ENCODE peak calls at places on chromosomes 16 and 17, in nine cellular contexts. Z is cardiac muscle cell; B is left lung; M is stomach; X is IMR-90; Y is testis; O is ovary; V is effector memory CD4-positive, alpha-beta T cell; L is aorta. N is an unnamed sample. For H3K36me3, the result is how much of the 10 kb centered on the place peaks cover.

GRCh38 chr16:88070341-88070740 is 119.1 kb downstream of the BANP start:
- DNase-seq in L (no peak), O (no peak), X (no peak), M (no peak), V (no peak), Z (no peak), B (peak), Y (no peak), N (no peak)

GRCh38 chr16:2828876-2829430 is 1.1 kb upstream of the ZG16B start:
- DNase-seq in Z (no peak), X (no peak), B (peak), L (peak), M (no peak), O (no peak), Y (no peak), V (no peak), N (peak)

GRCh38 chr16:17143546-17144419 is 327.0 kb downstream of the XYLT1 start:
- DNase-seq in Z (no peak), Y (no peak), V (no peak), X (no peak), B (no peak), O (no peak), L (no peak), M (no peak), N (no peak)

GRCh38 chr16:4891886-4892216 is 44.6 kb downstream of the UBN1 start:
- DNase-seq in M (no peak), V (no peak), Z (no peak), X (no peak), Y (no peak), O (no peak), L (no peak), B (peak), N (no peak)

GRCh38 chr16:82857693-82858337 is 231.0 kb downstream of the CDH13 start:
- DNase-seq in V (no peak), Z (no peak), X (no peak), B (no peak), M (no peak), O (no peak), Y (no peak), L (no peak), N (no peak)

GRCh38 chr17:43409131-43409530 is 10.3 kb downstream of the ARL4D start:
- DNase-seq in B (no peak), Y (no peak), X (no peak), L (no peak), Z (no peak), O (no peak), V (no peak), M (no peak), N (no peak)

GRCh38 chr16:10961231-10961630 is 16.9 kb downstream of the CLEC16A start:
- DNase-seq in B (no peak), L (peak), M (no peak), Y (no peak), X (peak), O (no peak), Z (no peak), V (no peak), N (no peak)

GRCh38 chr16:11099672-11100195 is 155.4 kb downstream of the CLEC16A start:
- DNase-seq in X (no peak), V (no peak), O (no peak), L (no peak), Z (no peak), B (no peak), M (no peak), Y (no peak), N (no peak)

GRCh38 chr17:6853764-6854442 is 22.4 kb upstream of the TEKT1 start:
- DNase-seq in Y (peak), L (no peak), B (no peak), M (no peak), Z (no peak), V (no peak), X (no peak), O (no peak), N (no peak)

GRCh38 chr16:3538222-3538621 is 37.4 kb downstream of the CLUAP1 start:
- DNase-seq in O (no peak), V (no peak), M (no peak), L (no peak), X (no peak), Y (no peak), Z (no peak), B (no peak), N (no peak)

GRCh38 chr17:67272312-67273050 is 27.5 kb upstream of the HELZ start:
- DNase-seq in B (no peak), Z (peak), L (no peak), O (no peak), X (no peak), Y (no peak), V (no peak), M (no peak), N (peak)

GRCh38 chr16:74759564-74759963 is 15.1 kb downstream of the FA2H start:
- DNase-seq in M (no peak), B (no peak), Y (no peak), L (no peak), O (no peak), X (no peak), V (no peak), Z (no peak), N (no peak)

GRCh38 chr16:12265168-12265567 is 288.6 kb downstream of the SNX29 start:
- DNase-seq in Y (no peak), V (no peak), Z (no peak), M (no peak), L (no peak), X (no peak), B (no peak), O (no peak), N (no peak)

GRCh38 chr17:82858376-82859126 is 18.7 kb upstream of the ZNF750 start:
- DNase-seq in B (peak), O (no peak), V (no peak), M (no peak), L (no peak), X (no peak), Y (no peak), Z (no peak), N (no peak)

GRCh38 chr17:36527851-36528250 is 6.8 kb downstream of the MYO19 start:
- DNase-seq in O (no peak), B (no peak), L (no peak), V (no peak), Y (peak), Z (no peak), M (no peak), X (no peak), N (no peak)
- H3K36me3 ChIP-seq in O (under half), B (under half), L (under half), V (under half), Y (under half), Z (under half), M (half or more), X (under half), N (half or more)

GRCh38 chr17:81517339-81518112 is 4.9 kb upstream of the ACTG1 start:
- DNase-seq in O (no peak), B (peak), X (no peak), Y (no peak), M (no peak), V (no peak), Z (peak), L (no peak), N (peak)
- H3K27ac ChIP-seq in O (no peak), B (no peak), X (no peak), Y (no peak), M (peak), V (peak), Z (no peak), L (no peak), N (peak)

GRCh38 chr17:57984226-57984890 is 3.7 kb downstream of the VEZF1 start:
- DNase-seq in B (no peak), O (no peak), Y (no peak), M (no peak), L (no peak), Z (no peak), X (no peak), V (no peak), N (no peak)

GRCh38 chr17:57985675-57985974 is 2.4 kb downstream of the VEZF1 start:
- DNase-seq in Y (no peak), M (no peak), B (no peak), Z (no peak), V (no peak), X (peak), L (no peak), O (no peak), N (no peak)

GRCh38 chr17:57982452-57983170 is 5.4 kb downstream of the VEZF1 start:
- DNase-seq in Z (no peak), M (no peak), Y (no peak), X (no peak), O (no peak), V (no peak), B (no peak), L (no peak), N (no peak)

GRCh38 chr17:57984936-57985674 is 2.9 kb downstream of the VEZF1 start:
- DNase-seq in B (no peak), Z (no peak), V (no peak), L (no peak), Y (no peak), M (no peak), X (no peak), O (no peak), N (no peak)

DNA sequence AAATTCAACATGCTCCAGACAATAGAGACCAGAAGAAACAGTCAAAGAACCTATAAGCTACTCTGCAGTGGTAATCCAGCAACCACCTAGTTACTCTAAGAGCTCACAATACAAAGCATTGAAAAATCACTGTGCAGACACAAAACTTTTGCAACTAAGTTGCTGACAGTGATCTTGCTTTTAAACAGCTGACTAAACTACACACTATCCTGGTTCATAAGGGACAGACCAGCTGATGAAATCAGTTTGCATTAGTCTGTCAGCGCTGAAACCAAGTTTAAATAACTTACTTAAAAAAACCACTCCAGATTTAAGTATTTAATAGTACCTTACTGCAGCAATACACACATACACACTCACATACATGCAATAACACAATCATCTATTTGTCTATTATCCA is 4.6 kb downstream of the VEZF1 start:
- DNase-seq in L (no peak), V (no peak), Y (no peak), Z (no peak), O (no peak), B (no peak), X (no peak), M (no peak), N (no peak)
- H3K36me3 ChIP-seq in L (under half), V (under half), Y (under half), Z (under half), O (under half), B (under half), X (under half), M (under half), N (half or more)

GRCh38 chr16:1774456-1774795 is 1.5 kb upstream of the MRPS34 start:
- DNase-seq in Z (no peak), V (no peak), M (no peak), X (no peak), B (no peak), L (no peak), O (no peak), Y (no peak), N (no peak)
- H3K27ac ChIP-seq in Z (no peak), V (peak), M (peak), X (no peak), B (no peak), L (no peak), O (no peak), Y (peak), N (no peak)

GRCh38 chr16:50574852-50575251 is 26.7 kb downstream of the NKD1 start:
- DNase-seq in X (no peak), Y (no peak), Z (no peak), L (no peak), M (no peak), V (no peak), O (no peak), B (no peak), N (no peak)

GRCh38 chr16:50575743-50576142 is 27.5 kb downstream of the NKD1 start:
- DNase-seq in M (no peak), Y (no peak), Z (no peak), O (no peak), B (no peak), L (no peak), X (no peak), V (no peak), N (no peak)

GRCh38 chr16:50572700-50573099 is 24.5 kb downstream of the NKD1 start:
- DNase-seq in O (no peak), Z (no peak), Y (no peak), B (no peak), X (no peak), M (no peak), L (no peak), V (no peak), N (no peak)

GRCh38 chr16:50573279-50573678 is 25.1 kb downstream of the NKD1 start:
- DNase-seq in V (no peak), B (no peak), Z (no peak), M (no peak), Y (no peak), L (no peak), O (no peak), X (no peak), N (no peak)

GRCh38 chr16:50573947-50574751 is 26.0 kb downstream of the NKD1 start:
- DNase-seq in V (no peak), Z (no peak), B (no peak), Y (no peak), X (no peak), O (peak), L (peak), M (no peak), N (no peak)
- H3K36me3 ChIP-seq in V (under half), Z (under half), B (under half), Y (under half), X (under half), O (under half), L (under half), M (under half), N (under half)

DNA sequence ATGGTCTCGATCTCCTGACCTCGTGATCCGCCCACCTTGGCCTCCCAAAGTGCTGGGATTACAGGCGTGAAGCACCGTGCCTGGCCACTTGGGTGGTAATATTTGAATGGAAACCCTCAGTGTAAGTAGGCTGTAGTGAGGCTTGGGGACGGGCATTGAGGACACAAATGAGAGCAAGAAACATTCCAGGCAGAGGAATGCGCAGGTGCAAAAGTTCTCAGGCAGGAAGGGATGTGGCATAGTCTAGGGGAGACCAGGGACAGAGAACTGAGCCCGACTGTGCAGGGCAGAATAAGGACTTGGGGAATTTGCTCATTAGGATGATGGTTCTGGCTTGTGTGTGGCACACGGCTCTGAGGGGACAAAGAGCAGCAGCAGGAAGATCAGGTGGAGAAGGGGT is 54.8 kb downstream of the GRB2 start:
- DNase-seq in X (no peak), Y (no peak), M (no peak), L (no peak), O (no peak), Z (no peak), B (no peak), V (no peak), N (no peak)
- H3K27ac ChIP-seq in X (no peak), Y (no peak), M (no peak), L (no peak), O (no peak), Z (no peak), B (no peak), V (no peak), N (no peak)